ENCODE peak calls at places on chromosomes 7 and 10, in four cellular contexts. One of them, this sample, is unnamed.

GRCh38 chr10:11758527-11759236 is 16.5 kb downstream of the ECHDC3 start:
- DNase-seq in HepG2: no peak
- DNase-seq in A549: no peak
- DNase-seq in K562: no peak
- DNase-seq in this sample: no peak

GRCh38 chr10:97089209-97089865 is 96.4 kb downstream of the SLIT1 start:
- DNase-seq in HepG2: no peak
- DNase-seq in A549: no peak
- DNase-seq in K562: no peak
- DNase-seq in this sample: no peak

GRCh38 chr7:158783595-158783994 is 45.7 kb downstream of the ESYT2 start:
- DNase-seq in HepG2: no peak
- DNase-seq in A549: no peak
- DNase-seq in K562: no peak
- DNase-seq in this sample: no peak

GRCh38 chr7:133139350-133139749 is 57.5 kb upstream of the CHCHD3 start:
- DNase-seq in HepG2: peak; percentile 52
- DNase-seq in A549: no peak
- DNase-seq in K562: peak; percentile 32
- DNase-seq in this sample: peak; percentile 81

GRCh38 chr10:77391605-77392235 is 245.9 kb downstream of the KCNMA1 start:
- DNase-seq in HepG2: peak; percentile 43
- DNase-seq in A549: peak; percentile 74
- DNase-seq in K562: peak; percentile 82
- DNase-seq in this sample: peak; percentile 96

GRCh38 chr10:73968101-73968515 is 29.8 kb upstream of the VCL start:
- DNase-seq in HepG2: no peak
- DNase-seq in A549: no peak
- DNase-seq in K562: no peak
- DNase-seq in this sample: no peak

GRCh38 chr7:38463277-38464224 is 167.6 kb downstream of the AMPH start:
- DNase-seq in HepG2: no peak
- DNase-seq in A549: no peak
- DNase-seq in K562: no peak
- DNase-seq in this sample: no peak

GRCh38 chr10:116272497-116273221 is at the start of gene GFRA1:
- DNase-seq in HepG2: no peak
- DNase-seq in A549: peak; percentile 65
- DNase-seq in K562: no peak
- DNase-seq in this sample: peak; percentile 77

GRCh38 chr10:88962336-88962735 is 9.8 kb upstream of the ACTA2 start:
- DNase-seq in HepG2: no peak
- DNase-seq in A549: no peak
- DNase-seq in K562: no peak
- DNase-seq in this sample: no peak

GRCh38 chr10:25725917-25726716 is 207.9 kb upstream of the MYO3A start:
- DNase-seq in HepG2: peak; percentile 47
- DNase-seq in A549: peak; percentile 47
- DNase-seq in K562: peak; percentile 48
- DNase-seq in this sample: peak; percentile 20

GRCh38 chr7:117025891-117026290 is 72.6 kb downstream of the ST7 start:
- DNase-seq in HepG2: no peak
- DNase-seq in A549: no peak
- DNase-seq in K562: no peak
- DNase-seq in this sample: no peak

GRCh38 chr10:120172371-120172770 is 279.8 kb downstream of the SEC23IP start:
- DNase-seq in HepG2: no peak
- DNase-seq in A549: no peak
- DNase-seq in K562: no peak
- DNase-seq in this sample: no peak

GRCh38 chr7:27169658-27170493 is 4.2 kb downstream of the HOXA10 start:
- DNase-seq in HepG2: no peak
- DNase-seq in A549: no peak
- DNase-seq in K562: no peak
- DNase-seq in this sample: peak; percentile 64

GRCh38 chr10:68032113-68032512 is 43.0 kb downstream of the HERC4 start:
- DNase-seq in HepG2: no peak
- DNase-seq in A549: no peak
- DNase-seq in K562: no peak
- DNase-seq in this sample: no peak

GRCh38 chr7:48209004-48209600 is 37.8 kb downstream of the ABCA13 start:
- DNase-seq in HepG2: no peak
- DNase-seq in A549: no peak
- DNase-seq in K562: no peak
- DNase-seq in this sample: no peak

GRCh38 chr7:49247759-49248158 is 323.4 kb downstream of the CDC14C start:
- DNase-seq in HepG2: no peak
- DNase-seq in A549: no peak
- DNase-seq in K562: no peak
- DNase-seq in this sample: no peak

GRCh38 chr7:85573346-85573745 is 386.5 kb upstream of the SEMA3D start:
- DNase-seq in HepG2: no peak
- DNase-seq in A549: no peak
- DNase-seq in K562: no peak
- DNase-seq in this sample: no peak

GRCh38 chr7:117901089-117901797 is 28.0 kb upstream of the CTTNBP2 start:
- DNase-seq in HepG2: no peak
- DNase-seq in A549: no peak
- DNase-seq in K562: no peak
- DNase-seq in this sample: no peak

GRCh38 chr10:67609996-67610793 is 85.8 kb downstream of the CTNNA3 start:
- DNase-seq in HepG2: no peak
- DNase-seq in A549: no peak
- DNase-seq in K562: no peak
- DNase-seq in this sample: no peak

GRCh38 chr7:39623312-39624201 is at the start of gene RALA:
- DNase-seq in HepG2: peak; percentile 84
- DNase-seq in A549: peak; percentile 91
- DNase-seq in K562: peak; percentile 90
- DNase-seq in this sample: peak; percentile 92

GRCh38 chr7:93374345-93374940 is 142.3 kb downstream of the VPS50 start:
- DNase-seq in HepG2: peak; percentile 30
- DNase-seq in A549: peak; percentile 16
- DNase-seq in K562: peak; percentile 21
- DNase-seq in this sample: no peak

GRCh38 chr7:87398441-87398840 is 53.0 kb downstream of the CROT start:
- DNase-seq in HepG2: no peak
- DNase-seq in A549: no peak
- DNase-seq in K562: no peak
- DNase-seq in this sample: no peak

DNA sequence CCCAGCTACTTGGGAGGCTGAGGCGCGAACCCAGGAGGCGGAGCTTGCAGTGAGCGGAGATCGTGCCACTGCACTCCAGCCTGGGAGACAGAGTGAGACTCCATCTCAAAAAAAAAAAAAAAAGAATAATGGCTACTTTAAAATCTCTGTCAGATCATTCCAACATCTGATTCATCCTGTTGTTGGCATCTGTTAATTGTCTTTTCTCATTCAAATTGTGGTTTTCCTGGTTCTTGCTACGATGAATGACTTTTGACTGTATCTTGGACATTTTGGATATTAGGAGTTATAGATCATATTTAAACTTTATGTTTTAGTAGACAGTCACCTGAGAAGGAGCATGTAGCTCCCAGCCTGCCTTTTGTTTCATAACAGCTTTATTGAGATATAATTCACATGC is 8.5 kb downstream of the TPST1 start:
- DNase-seq in HepG2: no peak
- DNase-seq in A549: no peak
- DNase-seq in K562: no peak
- DNase-seq in this sample: no peak
- TF ChIP-seq HMGXB4 in HepG2: no peak
- TF ChIP-seq HMGXB4 in A549: no peak
- TF ChIP-seq HMGXB4 in K562: no peak
- TF ChIP-seq HMGXB4 in this sample: no peak

DNA sequence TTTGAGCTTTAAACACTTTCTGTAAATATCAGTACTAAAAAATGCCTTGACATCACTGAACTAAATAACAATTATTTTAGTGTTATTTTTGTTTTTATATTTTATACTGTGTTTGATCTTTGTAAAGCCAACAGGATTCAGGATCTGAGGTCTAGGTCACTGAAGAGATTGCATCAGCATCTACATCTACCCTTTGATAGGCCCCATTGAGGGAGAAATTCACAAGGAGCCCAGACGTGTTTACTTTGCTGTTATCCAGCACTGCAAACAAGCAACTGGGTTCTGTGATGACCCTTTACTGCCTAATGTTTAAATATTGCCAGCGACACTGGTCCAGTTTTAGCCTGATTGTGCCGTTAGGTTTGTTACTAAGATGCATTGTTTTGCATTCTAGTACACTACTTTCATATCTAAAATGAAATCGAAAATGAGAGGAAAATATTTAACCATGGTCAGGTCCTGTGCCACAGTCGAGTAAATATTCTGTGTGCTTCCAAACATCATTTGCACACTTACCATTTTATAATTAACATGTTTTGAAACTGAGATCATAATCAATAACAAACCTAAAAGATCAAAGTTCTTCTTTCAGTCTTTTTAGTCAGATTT is 48.7 kb downstream of the SP8 start:
- DNase-seq in HepG2: peak; percentile 72
- DNase-seq in A549: no peak
- DNase-seq in K562: no peak
- DNase-seq in this sample: no peak
- TF ChIP-seq HMGXB4 in HepG2: no peak
- TF ChIP-seq HMGXB4 in A549: no peak
- TF ChIP-seq HMGXB4 in K562: no peak
- TF ChIP-seq HMGXB4 in this sample: no peak

GRCh38 chr10:122649903-122650302 is 49.7 kb downstream of the C10orf120 start:
- DNase-seq in HepG2: no peak
- DNase-seq in A549: no peak
- DNase-seq in K562: no peak
- DNase-seq in this sample: no peak
- TF ChIP-seq HMGXB4 in HepG2: no peak
- TF ChIP-seq HMGXB4 in A549: no peak
- TF ChIP-seq HMGXB4 in K562: no peak
- TF ChIP-seq HMGXB4 in this sample: no peak

GRCh38 chr10:103852189-103852711 is 3.1 kb downstream of the SH3PXD2A start:
- DNase-seq in HepG2: no peak
- DNase-seq in A549: no peak
- DNase-seq in K562: no peak
- DNase-seq in this sample: no peak

GRCh38 chr10:103849880-103850571 is 5.3 kb downstream of the SH3PXD2A start:
- DNase-seq in HepG2: no peak
- DNase-seq in A549: no peak
- DNase-seq in K562: no peak
- DNase-seq in this sample: no peak

GRCh38 chr10:103852856-103853255 is 2.5 kb downstream of the SH3PXD2A start:
- DNase-seq in HepG2: no peak
- DNase-seq in A549: no peak
- DNase-seq in K562: no peak
- DNase-seq in this sample: no peak

GRCh38 chr10:103850572-103850895 is 4.8 kb downstream of the SH3PXD2A start:
- DNase-seq in HepG2: no peak
- DNase-seq in A549: no peak
- DNase-seq in K562: no peak
- DNase-seq in this sample: no peak

DNA sequence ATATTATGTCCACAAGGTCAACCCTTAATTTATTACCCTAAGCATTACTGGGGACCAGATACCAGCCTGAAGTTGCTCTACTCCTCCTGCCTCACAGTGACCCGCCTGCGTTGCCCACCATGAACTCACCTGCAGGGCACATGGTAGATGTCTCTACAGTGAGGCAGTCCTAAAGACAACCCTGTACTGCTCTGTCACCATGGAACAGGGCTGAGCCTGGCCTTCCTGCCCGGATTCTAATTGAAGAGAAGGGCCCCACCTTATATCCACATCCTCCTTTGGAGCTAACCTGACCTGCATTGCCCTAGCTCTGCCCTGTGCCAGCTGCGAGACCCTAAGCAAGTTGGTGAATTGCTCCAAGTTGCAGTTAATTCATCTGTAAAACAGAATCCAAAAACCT is 4.1 kb downstream of the SH3PXD2A start:
- DNase-seq in HepG2: no peak
- DNase-seq in A549: no peak
- DNase-seq in K562: no peak
- DNase-seq in this sample: no peak
- TF ChIP-seq HMGXB4 in HepG2: no peak
- TF ChIP-seq HMGXB4 in A549: no peak
- TF ChIP-seq HMGXB4 in K562: no peak
- TF ChIP-seq HMGXB4 in this sample: no peak

GRCh38 chr10:27158421-27158820 is 3.3 kb downstream of the MASTL start:
- DNase-seq in HepG2: peak; percentile 13
- DNase-seq in A549: peak; percentile 19
- DNase-seq in K562: no peak
- DNase-seq in this sample: no peak

GRCh38 chr10:27153325-27153724 is 859 bp downstream of the YME1L1 start:
- DNase-seq in HepG2: no peak
- DNase-seq in A549: no peak
- DNase-seq in K562: no peak
- DNase-seq in this sample: no peak

GRCh38 chr10:27153855-27154198 is 357 bp downstream of the YME1L1 start:
- DNase-seq in HepG2: peak; percentile 16
- DNase-seq in A549: peak; percentile 28
- DNase-seq in K562: no peak
- DNase-seq in this sample: no peak

GRCh38 chr10:27155073-27155754 is at the start of gene MASTL:
- DNase-seq in HepG2: peak; percentile 88
- DNase-seq in A549: peak; percentile 81
- DNase-seq in K562: peak; percentile 92
- DNase-seq in this sample: peak; percentile 82

GRCh38 chr10:27157150-27157549 is 2.0 kb downstream of the MASTL start:
- DNase-seq in HepG2: peak; percentile 34
- DNase-seq in A549: no peak
- DNase-seq in K562: no peak
- DNase-seq in this sample: no peak
- TF ChIP-seq HMGXB4 in HepG2: no peak
- TF ChIP-seq HMGXB4 in A549: no peak
- TF ChIP-seq HMGXB4 in K562: no peak
- TF ChIP-seq HMGXB4 in this sample: no peak

GRCh38 chr7:76403780-76404494 is 5.6 kb downstream of the SSC4D start:
- DNase-seq in HepG2: peak; percentile 36
- DNase-seq in A549: no peak
- DNase-seq in K562: no peak
- DNase-seq in this sample: no peak
- TF ChIP-seq HMGXB4 in HepG2: no peak
- TF ChIP-seq HMGXB4 in A549: no peak
- TF ChIP-seq HMGXB4 in K562: no peak
- TF ChIP-seq HMGXB4 in this sample: no peak

This sample was measured in WTC11.